ENCODE peak calls at places on chromosomes 11 and 22, in nine cellular contexts. X is Peyer's patch, T is H1, N is IMR-90, B is A549, G is spleen, Z is sigmoid colon, K is transverse colon, F is ovary. A is an unnamed sample. For H3K4me1, the result is how much of the 10 kb centered on the place peaks cover.

GRCh38 chr11:109972181-109972715 is 120.9 kb upstream of the ZC3H12C start:
- DNase-seq in X (no peak), T (no peak), N (peak), B (no peak), G (no peak), Z (no peak), K (no peak), F (no peak), A (no peak)

GRCh38 chr11:117058761-117059233 is 39.4 kb downstream of the SIK3 start:
- DNase-seq in X (no peak), T (no peak), N (peak), B (no peak), G (no peak), Z (no peak), K (no peak), F (no peak), A (no peak)

GRCh38 chr11:61969838-61970452 is 2.5 kb upstream of the FTH1 start:
- DNase-seq in X (no peak), T (no peak), N (peak), B (no peak), G (no peak), Z (no peak), K (no peak), F (no peak), A (no peak)

GRCh38 chr11:66061268-66061667 is 8.8 kb upstream of the PACS1 start:
- DNase-seq in X (no peak), T (no peak), N (no peak), B (no peak), G (no peak), Z (no peak), K (no peak), F (no peak), A (no peak)

GRCh38 chr11:93895106-93895862 is 44.9 kb upstream of the VSTM5 start:
- DNase-seq in X (no peak), T (no peak), N (peak), B (no peak), G (no peak), Z (no peak), K (no peak), F (peak), A (no peak)

GRCh38 chr11:45818961-45819605 is 14.1 kb downstream of the SLC35C1 start:
- DNase-seq in X (no peak), T (no peak), N (no peak), B (no peak), G (no peak), Z (no peak), K (no peak), F (no peak), A (no peak)

GRCh38 chr22:33111491-33111890 is 53.3 kb upstream of the SYN3 start:
- DNase-seq in X (no peak), T (no peak), N (no peak), B (no peak), G (no peak), Z (no peak), K (no peak), F (no peak), A (no peak)

GRCh38 chr11:74672956-74673895 is 58.0 kb downstream of the CHRDL2 start:
- DNase-seq in X (peak), T (peak), N (peak), B (peak), G (peak), Z (peak), K (peak), F (peak), A (peak)

GRCh38 chr22:35850831-35851230 is 133.2 kb downstream of the APOL5 start:
- DNase-seq in X (no peak), T (no peak), N (no peak), B (no peak), G (no peak), Z (no peak), K (no peak), F (no peak), A (no peak)

GRCh38 chr11:11211186-11211585 is 141.9 kb downstream of the CSNK2A3 start:
- DNase-seq in X (no peak), T (no peak), N (no peak), B (no peak), G (no peak), Z (no peak), K (no peak), F (no peak), A (no peak)

GRCh38 chr11:8639655-8640054 is 42.8 kb downstream of the TRIM66 start:
- DNase-seq in X (no peak), T (no peak), N (no peak), B (no peak), G (no peak), Z (no peak), K (no peak), F (no peak), A (no peak)

GRCh38 chr22:31075961-31076360 is 5.2 kb upstream of the SMTN start:
- DNase-seq in X (no peak), T (no peak), N (peak), B (no peak), G (peak), Z (peak), K (peak), F (peak), A (peak)

GRCh38 chr11:96162816-96163499 is 180.0 kb downstream of the MAML2 start:
- DNase-seq in X (no peak), T (no peak), N (peak), B (no peak), G (no peak), Z (peak), K (no peak), F (no peak), A (no peak)

GRCh38 chr11:109338131-109338530 is 83.9 kb upstream of the C11orf87 start:
- DNase-seq in X (no peak), T (no peak), N (no peak), B (no peak), G (no peak), Z (no peak), K (no peak), F (no peak), A (no peak)

GRCh38 chr22:19612866-19613572 is 88.8 kb upstream of the CLDN5 start:
- DNase-seq in X (no peak), T (no peak), N (no peak), B (no peak), G (no peak), Z (no peak), K (no peak), F (no peak), A (no peak)

GRCh38 chr11:20303451-20303965 is 60.0 kb upstream of the HTATIP2 start:
- DNase-seq in X (no peak), T (no peak), N (no peak), B (no peak), G (no peak), Z (no peak), K (no peak), F (no peak), A (no peak)

GRCh38 chr11:134063991-134064747 is 4.7 kb upstream of the JAM3 start:
- DNase-seq in X (no peak), T (peak), N (no peak), B (no peak), G (no peak), Z (no peak), K (no peak), F (no peak), A (no peak)

GRCh38 chr11:134065381-134065780 is 3.5 kb upstream of the JAM3 start:
- DNase-seq in X (no peak), T (no peak), N (no peak), B (no peak), G (no peak), Z (no peak), K (no peak), F (no peak), A (no peak)

GRCh38 chr11:134067486-134067885 is 1.4 kb upstream of the JAM3 start:
- DNase-seq in X (no peak), T (no peak), N (no peak), B (no peak), G (no peak), Z (no peak), K (no peak), F (no peak), A (no peak)

GRCh38 chr11:134063096-134063495 is 5.8 kb upstream of the JAM3 start:
- DNase-seq in X (no peak), T (peak), N (no peak), B (no peak), G (no peak), Z (no peak), K (no peak), F (no peak), A (no peak)

DNA sequence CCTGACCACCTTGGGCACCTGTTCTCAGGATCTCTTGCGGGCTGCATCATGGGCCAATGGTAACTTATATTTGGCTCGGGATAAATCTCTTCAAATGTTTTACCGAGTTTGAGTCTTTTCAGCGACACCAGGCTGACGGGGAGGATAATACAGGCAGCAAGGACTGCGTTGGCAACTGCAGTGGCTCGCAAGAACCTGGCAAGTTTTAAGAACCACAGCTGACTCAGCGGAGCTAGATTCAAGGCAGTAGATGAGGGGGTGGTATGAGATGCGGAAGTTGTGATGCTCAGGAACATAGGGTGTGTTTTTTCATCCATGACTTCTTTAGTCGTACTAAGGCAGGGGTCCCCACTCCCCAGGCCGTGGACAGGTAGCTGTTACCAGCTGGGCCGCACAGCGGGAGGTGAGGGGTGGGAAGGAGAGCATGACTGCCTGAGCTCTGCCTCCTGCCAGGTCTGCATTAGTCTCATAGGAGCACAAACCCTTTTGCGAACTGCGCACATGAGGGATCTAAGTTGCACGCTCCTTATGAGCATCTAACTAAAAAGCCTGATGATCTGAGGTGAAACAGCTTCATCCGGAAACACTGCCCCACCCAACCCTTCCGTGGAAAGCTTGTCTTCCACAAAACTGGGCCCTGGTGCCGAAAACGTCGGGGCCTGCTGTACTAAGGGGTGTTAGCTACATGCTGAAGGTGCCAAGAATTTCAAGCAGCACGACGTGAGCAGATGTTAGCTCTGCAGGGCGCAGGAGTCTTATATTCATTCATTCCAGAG is 6.4 kb upstream of the JAM3 start:
- DNase-seq in X (no peak), T (peak), N (no peak), B (no peak), G (no peak), Z (no peak), K (no peak), F (no peak), A (no peak)
- H3K4me1 ChIP-seq in X (under half), T (under half), N (under half), B (under half), G (under half), Z (under half), K (under half), F (under half), A (under half)

DNA sequence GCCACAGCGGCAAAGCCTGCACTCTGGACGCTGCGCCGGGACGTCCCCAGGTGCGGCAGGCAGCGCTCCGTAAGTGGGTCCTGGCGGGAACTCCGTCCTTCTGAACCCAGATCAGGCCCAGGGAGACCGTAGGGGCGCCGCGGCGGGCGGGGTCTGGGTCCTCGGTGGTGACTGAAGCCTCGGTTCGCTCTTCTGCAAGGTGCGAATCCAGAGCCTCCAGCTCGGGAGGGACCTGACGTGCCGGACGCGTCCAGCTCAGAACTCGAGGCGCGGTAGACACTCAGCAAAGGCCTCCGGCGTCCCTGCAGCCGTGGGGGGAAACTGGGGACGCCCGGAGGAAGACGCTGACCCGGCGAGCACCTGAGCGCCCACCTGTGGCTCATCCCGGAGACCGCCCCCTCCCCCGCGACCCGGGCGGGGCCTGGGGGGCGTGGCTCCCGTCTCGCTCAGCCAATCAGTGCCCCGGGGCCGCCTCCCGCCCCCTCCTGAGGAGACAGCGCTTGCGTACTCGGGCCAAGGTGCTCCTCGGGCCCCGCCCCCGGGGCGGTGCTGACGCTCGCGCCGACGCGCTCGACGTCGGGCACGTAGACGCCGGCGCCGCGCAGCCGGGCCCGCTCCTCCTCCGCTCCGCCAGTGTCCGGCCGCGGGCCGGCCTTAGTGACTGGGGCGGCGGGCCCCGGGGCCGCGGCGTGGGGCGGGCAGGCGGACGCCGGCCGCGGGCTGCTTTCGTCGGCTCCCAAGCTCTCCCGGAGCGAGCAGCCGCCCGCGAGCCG is at the start of gene PPFIA1:
- DNase-seq in X (peak), T (peak), N (peak), B (peak), G (peak), Z (peak), K (peak), F (peak), A (peak)
- TF ChIP-seq POLR2A in X (peak), T (peak), N (peak), B (peak), G (peak), Z (peak), K (peak), F (peak), A (peak)

DNA sequence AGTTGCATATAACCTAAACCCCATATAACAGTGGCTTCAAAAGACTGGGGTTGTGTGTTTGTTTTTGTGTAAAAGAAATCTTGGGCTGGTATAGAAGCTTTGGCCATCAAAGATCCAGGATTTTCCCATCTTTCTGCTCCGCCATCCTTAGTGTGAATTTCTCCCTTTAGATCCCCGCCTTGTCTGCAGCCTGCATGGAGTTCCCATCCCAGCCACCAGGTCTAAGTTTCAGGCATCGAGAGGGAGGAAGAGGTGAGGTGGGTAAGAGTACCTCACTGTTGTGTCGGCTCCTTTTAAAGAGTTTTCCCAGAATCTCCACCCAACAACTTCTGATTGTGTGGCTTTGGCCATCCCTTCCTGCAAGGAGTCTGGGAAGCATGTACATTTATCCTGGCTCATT is 195.5 kb upstream of the SORL1-AS1 start:
- DNase-seq in X (no peak), T (no peak), N (no peak), B (no peak), G (no peak), Z (no peak), K (no peak), F (no peak), A (no peak)
- TF ChIP-seq CTCF in X (no peak), T (peak), N (no peak), B (no peak), G (no peak), Z (no peak), K (no peak), F (no peak), A (no peak)

GRCh38 chr11:123173856-123174186 is 21.2 kb downstream of the CLMP start:
- DNase-seq in X (no peak), T (no peak), N (no peak), B (no peak), G (no peak), Z (no peak), K (no peak), F (no peak), A (no peak)

GRCh38 chr11:123169821-123170220 is 25.2 kb downstream of the CLMP start:
- DNase-seq in X (no peak), T (no peak), N (no peak), B (no peak), G (no peak), Z (no peak), K (no peak), F (no peak), A (no peak)

GRCh38 chr11:123170929-123171328 is 24.1 kb downstream of the CLMP start:
- DNase-seq in X (no peak), T (no peak), N (no peak), B (no peak), G (no peak), Z (no peak), K (no peak), F (no peak), A (no peak)

GRCh38 chr11:123174196-123175183 is 20.6 kb downstream of the CLMP start:
- DNase-seq in X (no peak), T (no peak), N (peak), B (no peak), G (no peak), Z (peak), K (peak), F (peak), A (peak)

DNA sequence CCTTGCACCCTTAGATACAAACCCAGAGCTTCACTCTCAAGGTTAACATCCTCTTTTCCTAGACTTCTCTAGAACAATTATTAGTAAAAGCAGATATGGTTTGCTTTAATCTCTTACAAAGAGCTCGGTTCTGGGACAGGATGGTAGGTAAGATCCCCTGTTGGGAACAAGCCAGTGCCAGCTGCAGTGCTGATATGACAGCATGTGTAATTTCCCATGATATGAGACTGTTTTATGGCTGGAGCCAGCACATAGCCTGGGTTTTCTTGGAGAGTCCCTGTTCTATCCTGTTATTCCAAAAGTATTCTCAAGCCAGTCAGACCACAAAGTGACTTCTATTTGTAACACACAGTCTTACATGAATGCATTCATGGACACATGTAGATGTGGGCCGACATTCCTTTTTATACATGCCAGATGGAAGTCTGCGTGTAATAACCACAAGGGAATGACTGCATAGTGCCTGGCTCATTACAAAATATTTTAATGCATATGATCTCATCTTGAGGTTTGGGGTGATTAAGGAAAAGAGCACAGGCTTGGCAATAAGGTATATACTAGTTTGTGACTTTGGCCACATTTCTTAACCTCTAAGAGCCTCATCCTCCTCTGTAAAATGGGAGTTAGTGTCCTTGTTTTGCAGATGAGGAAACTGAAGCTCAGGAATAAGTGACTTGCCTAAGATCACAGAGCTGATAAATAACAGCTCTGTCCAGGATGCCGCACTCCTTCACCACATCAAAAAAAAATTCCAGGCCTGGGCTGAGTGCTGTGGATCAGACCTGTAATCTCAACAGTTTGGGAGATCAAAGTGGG is 21.8 kb downstream of the CLMP start:
- DNase-seq in X (no peak), T (no peak), N (peak), B (no peak), G (no peak), Z (no peak), K (no peak), F (no peak), A (no peak)
- H3K4me1 ChIP-seq in X (under half), T (under half), N (under half), B (under half), G (under half), Z (half or more), K (under half), F (under half), A (under half)

A was measured in tibial nerve.